ENCODE peak calls at places on chromosomes 2 and 18, in four cellular contexts. D is GM23338, P is ascending aorta, E is uterus. R is an unnamed sample. For H3K4me1, the result is how much of the 10 kb centered on the place peaks cover.

GRCh38 chr2:36577884-36578283 is 20.1 kb downstream of the FEZ2 start:
- DNase-seq in D (no peak), P (no peak), E (no peak), R (no peak)

GRCh38 chr2:123644053-123644452 is 381.0 kb upstream of the CNTNAP5 start:
- DNase-seq in D (no peak), P (no peak), E (no peak), R (no peak)

GRCh38 chr2:75100011-75100680 is 99.2 kb downstream of the TACR1 start:
- DNase-seq in D (no peak), P (no peak), E (no peak), R (no peak)

GRCh38 chr18:21853020-21853419 is 112.4 kb downstream of the MIB1 start:
- DNase-seq in D (peak), P (no peak), E (no peak), R (no peak)

GRCh38 chr18:8998481-8999217 is 103.8 kb upstream of the NDUFV2 start:
- DNase-seq in D (no peak), P (no peak), E (no peak), R (no peak)

GRCh38 chr2:163370169-163370886 is 365.5 kb downstream of the FIGN start:
- DNase-seq in D (no peak), P (no peak), E (no peak), R (no peak)

GRCh38 chr2:240254337-240255164 is 114.1 kb upstream of the OTOS start:
- DNase-seq in D (no peak), P (no peak), E (no peak), R (peak)

GRCh38 chr2:182713611-182714010 is 2.4 kb upstream of the DNAJC10 start:
- DNase-seq in D (no peak), P (no peak), E (no peak), R (no peak)

GRCh38 chr2:190359896-190360376 is 16.5 kb downstream of the INPP1 start:
- DNase-seq in D (peak), P (peak), E (peak), R (peak)

GRCh38 chr2:236177967-236178909 is 10.1 kb upstream of the GBX2 start:
- DNase-seq in D (peak), P (no peak), E (no peak), R (peak)
- TF ChIP-seq CTCF in D (peak), P (peak), E (peak), R (peak)

DNA sequence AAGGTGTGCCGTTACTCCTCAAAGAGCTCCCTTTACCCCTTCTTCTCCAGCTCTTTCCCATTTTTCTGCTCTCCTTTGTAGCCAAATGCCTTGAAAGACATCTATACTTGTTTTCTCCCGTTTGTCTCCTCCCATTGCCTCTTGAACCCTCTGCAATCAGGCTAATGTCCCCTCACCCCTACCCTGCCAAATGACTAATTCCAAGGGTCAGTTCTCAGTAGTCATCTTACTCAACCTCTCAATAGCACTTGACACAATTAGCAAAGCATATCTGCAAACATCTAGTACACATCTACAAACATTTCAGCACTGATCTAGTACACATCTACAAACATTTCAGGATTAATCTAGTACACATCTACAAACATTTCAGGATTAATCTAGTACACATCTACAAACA is 12.6 kb downstream of the MRO start:
- DNase-seq in D (no peak), P (no peak), E (no peak), R (no peak)
- H3K4me1 ChIP-seq in D (under half), P (under half), E (under half), R (under half)

DNA sequence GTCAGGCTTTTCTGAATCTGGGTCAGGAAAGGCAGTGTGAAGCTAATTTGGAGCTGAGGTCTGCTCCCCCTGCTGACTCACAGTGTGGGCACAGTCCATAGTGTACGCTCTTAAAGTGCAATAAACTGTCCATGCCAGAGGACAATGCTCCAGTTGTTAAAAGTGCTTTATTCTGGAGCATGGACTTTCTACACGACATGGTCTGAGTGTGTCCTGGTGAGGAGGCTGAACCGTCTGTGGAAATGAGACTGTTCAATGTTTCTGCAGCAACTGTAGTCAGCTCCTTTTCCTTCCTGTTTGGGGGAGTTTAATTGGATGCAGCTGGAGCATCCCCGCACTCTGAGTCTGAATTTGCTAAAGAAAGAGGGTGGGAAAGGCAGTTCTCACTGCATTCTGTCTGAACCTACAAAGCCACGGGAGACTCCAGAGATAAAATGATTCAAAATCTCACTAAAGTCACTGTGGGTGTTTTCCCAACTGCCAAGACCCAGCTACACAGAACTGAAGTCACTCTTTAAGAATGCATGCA is 110.2 kb upstream of the TRIB2 start:
- DNase-seq in D (no peak), P (no peak), E (no peak), R (no peak)
- TF ChIP-seq CTCF in D (peak), P (peak), E (no peak), R (no peak)

DNA sequence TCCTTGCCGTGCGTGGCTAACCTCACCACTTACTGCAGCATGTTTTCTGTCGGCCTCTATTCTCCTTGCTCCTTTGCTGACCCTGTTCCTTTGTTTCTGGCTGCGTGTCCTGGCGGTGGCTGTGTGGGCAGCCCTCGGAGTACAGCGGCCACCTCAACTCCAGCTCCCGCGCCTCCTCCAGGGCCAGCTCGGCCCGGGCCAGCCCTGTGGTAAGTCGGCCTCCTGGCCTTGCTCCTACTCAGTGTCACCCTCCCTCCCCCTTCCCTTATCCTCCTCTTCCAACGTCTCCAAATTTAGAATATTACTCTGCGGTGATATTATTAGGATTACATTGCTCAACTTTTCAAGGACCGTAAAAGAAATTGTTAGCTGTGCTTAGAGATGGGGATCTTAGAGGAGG is 59.5 kb upstream of the RBM44 start:
- DNase-seq in D (no peak), P (peak), E (peak), R (peak)
- H3K4me1 ChIP-seq in D (under half), P (under half), E (under half), R (half or more)

GRCh38 chr18:36419913-36420531 is 122.5 kb downstream of the FHOD3 start:
- DNase-seq in D (peak), P (no peak), E (no peak), R (no peak)
- TF ChIP-seq CTCF in D (peak), P (peak), E (no peak), R (peak)

GRCh38 chr2:117775820-117776219 is 38.7 kb upstream of the DDX18 start:
- DNase-seq in D (no peak), P (no peak), E (no peak), R (no peak)

GRCh38 chr2:117774716-117775115 is 39.8 kb upstream of the DDX18 start:
- DNase-seq in D (no peak), P (no peak), E (no peak), R (no peak)

GRCh38 chr2:117771969-117772630 is 42.4 kb upstream of the DDX18 start:
- DNase-seq in D (peak), P (no peak), E (no peak), R (no peak)

DNA sequence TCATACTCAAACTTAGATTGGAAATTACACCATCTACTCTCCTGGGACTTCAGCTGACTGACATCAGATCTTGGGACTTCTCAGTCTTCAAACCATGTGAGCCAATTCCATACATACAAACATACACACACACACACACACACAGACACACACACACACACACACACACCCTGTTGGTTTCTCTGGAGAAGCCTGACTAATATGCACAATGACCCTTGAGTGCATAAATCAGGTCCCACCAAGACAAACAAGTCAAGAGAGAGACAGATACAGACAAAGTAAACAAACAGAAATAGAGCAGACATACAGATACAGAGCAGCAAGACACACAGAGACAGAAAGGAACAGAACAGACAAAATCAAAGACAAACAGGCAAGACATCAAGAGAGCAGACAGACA is 43.8 kb upstream of the DDX18 start:
- DNase-seq in D (no peak), P (no peak), E (no peak), R (no peak)
- H3K4me1 ChIP-seq in D (under half), P (under half), E (under half), R (under half)

R was measured in psoas muscle.